ENCODE peak calls at places on chromosome 7, in four cellular contexts. M is GM12878, V is HepG2, B is K562. P is an unnamed sample.

GRCh38 chr7:150323682-150324365 is 479 bp upstream of the ACTR3C start:
- DNase-seq in M (no peak), V (no peak), B (peak), P (no peak)

GRCh38 chr7:53993205-53993604 is 549.0 kb upstream of the VSTM2A start:
- DNase-seq in M (no peak), V (no peak), B (no peak), P (no peak)

GRCh38 chr7:23531794-23532489 is at the start of gene TRA2A:
- DNase-seq in M (peak), V (peak), B (peak), P (peak)

GRCh38 chr7:113561446-113561845 is 357.4 kb downstream of the PPP1R3A start:
- DNase-seq in M (no peak), V (no peak), B (no peak), P (no peak)

GRCh38 chr7:82501256-82501815 is 57.8 kb upstream of the CACNA2D1 start:
- DNase-seq in M (no peak), V (no peak), B (no peak), P (no peak)

GRCh38 chr7:50791921-50792341 is 9.2 kb upstream of the GRB10 start:
- DNase-seq in M (no peak), V (peak), B (no peak), P (no peak)

GRCh38 chr7:13641699-13642098 is 347.8 kb downstream of the ETV1 start:
- DNase-seq in M (no peak), V (no peak), B (no peak), P (no peak)

GRCh38 chr7:133668296-133669060 is 415.6 kb downstream of the EXOC4 start:
- DNase-seq in M (no peak), V (no peak), B (no peak), P (no peak)

GRCh38 chr7:147607151-147607800 is 983.3 kb upstream of the C7orf33 start:
- DNase-seq in M (no peak), V (no peak), B (peak), P (no peak)

GRCh38 chr7:85186083-85186520 is 754 bp downstream of the SEMA3D start:
- DNase-seq in M (no peak), V (no peak), B (no peak), P (peak)

GRCh38 chr7:82677493-82677892 is 233.9 kb upstream of the CACNA2D1 start:
- DNase-seq in M (no peak), V (no peak), B (no peak), P (no peak)

GRCh38 chr7:143216151-143216550 is 5.7 kb upstream of the TAS2R40 start:
- DNase-seq in M (no peak), V (no peak), B (no peak), P (no peak)

GRCh38 chr7:151088856-151089699 is 2.8 kb downstream of the AGAP3 start:
- DNase-seq in M (no peak), V (peak), B (no peak), P (no peak)

GRCh38 chr7:132149801-132150310 is 426.4 kb downstream of the PLXNA4 start:
- DNase-seq in M (no peak), V (no peak), B (no peak), P (no peak)

GRCh38 chr7:47374538-47374937 is 207.4 kb downstream of the TNS3 start:
- DNase-seq in M (no peak), V (no peak), B (no peak), P (no peak)

GRCh38 chr7:86328801-86329433 is 314.8 kb upstream of the GRM3 start:
- DNase-seq in M (no peak), V (no peak), B (no peak), P (no peak)

GRCh38 chr7:96991850-96992623 is 13.3 kb upstream of the DLX6 start:
- DNase-seq in M (no peak), V (no peak), B (no peak), P (no peak)

GRCh38 chr7:96995406-96996110 is 9.8 kb upstream of the DLX6 start:
- DNase-seq in M (no peak), V (no peak), B (no peak), P (no peak)

GRCh38 chr7:96993980-96994379 is 11.4 kb upstream of the DLX6 start:
- DNase-seq in M (no peak), V (no peak), B (no peak), P (no peak)

GRCh38 chr7:96993453-96993865 is 11.9 kb upstream of the DLX6 start:
- DNase-seq in M (no peak), V (no peak), B (no peak), P (no peak)

DNA sequence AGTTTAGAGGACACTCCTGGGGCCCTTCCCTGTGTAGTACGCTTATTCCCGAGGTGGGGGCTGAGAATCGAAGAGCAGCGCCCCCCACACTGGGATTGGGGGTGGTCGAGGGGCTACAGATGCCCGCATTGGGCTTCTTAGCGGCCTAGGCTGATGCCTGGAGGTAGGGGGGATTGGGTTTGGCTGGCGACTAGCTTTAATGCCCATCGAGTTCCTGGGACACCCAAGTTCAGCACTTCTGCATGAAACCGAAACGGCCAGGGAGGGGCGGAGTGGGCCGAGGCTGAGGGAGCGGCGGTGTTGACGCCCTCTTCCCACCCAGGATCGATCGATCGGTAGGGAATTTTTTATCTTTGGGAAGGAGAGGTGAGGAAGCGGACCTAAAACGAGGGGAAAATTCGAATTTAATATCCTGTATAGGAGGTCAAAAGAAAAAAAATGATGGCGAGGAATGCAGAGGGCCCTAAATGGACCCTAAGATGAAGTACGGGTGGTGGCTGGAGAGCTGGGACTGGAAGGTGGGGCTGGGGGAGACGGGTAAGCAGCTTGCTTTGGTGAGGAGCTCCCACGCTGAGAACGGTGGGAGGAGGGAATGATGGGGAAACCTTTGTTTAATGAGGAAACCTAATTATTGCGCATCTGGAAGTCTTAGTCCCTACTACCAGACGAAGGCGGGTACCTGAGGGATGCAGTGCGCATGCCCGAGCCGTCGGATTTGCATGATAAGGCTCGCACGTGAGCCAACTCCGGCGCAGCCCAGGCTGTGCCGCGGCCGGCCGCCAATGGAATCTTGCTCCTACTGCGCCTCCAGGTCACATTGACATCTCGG is 12.5 kb upstream of the DLX6 start:
- DNase-seq in M (no peak), V (no peak), B (no peak), P (no peak)
- TF ChIP-seq BHLHE40 in M (no peak), V (no peak), B (peak), P (no peak)

GRCh38 chr7:45909576-45909975 is 11.5 kb downstream of the IGFBP3 start:
- DNase-seq in M (no peak), V (no peak), B (no peak), P (no peak)

GRCh38 chr7:45911311-45911710 is 9.8 kb downstream of the IGFBP3 start:
- DNase-seq in M (no peak), V (no peak), B (no peak), P (no peak)

GRCh38 chr7:45912972-45913371 is 8.1 kb downstream of the IGFBP3 start:
- DNase-seq in M (no peak), V (no peak), B (no peak), P (no peak)

GRCh38 chr7:45915606-45916005 is 5.5 kb downstream of the IGFBP3 start:
- DNase-seq in M (no peak), V (no peak), B (no peak), P (no peak)

GRCh38 chr7:45910855-45911254 is 10.2 kb downstream of the IGFBP3 start:
- DNase-seq in M (no peak), V (no peak), B (no peak), P (no peak)
- TF ChIP-seq FOXM1 in M (no peak), V (no peak), B (no peak), P (no peak)

GRCh38 chr7:31493714-31494181 is 20.1 kb upstream of the ITPRID1 start:
- DNase-seq in M (no peak), V (peak), B (no peak), P (no peak)
- TF ChIP-seq BHLHE40 in M (no peak), V (no peak), B (no peak), P (no peak)

DNA sequence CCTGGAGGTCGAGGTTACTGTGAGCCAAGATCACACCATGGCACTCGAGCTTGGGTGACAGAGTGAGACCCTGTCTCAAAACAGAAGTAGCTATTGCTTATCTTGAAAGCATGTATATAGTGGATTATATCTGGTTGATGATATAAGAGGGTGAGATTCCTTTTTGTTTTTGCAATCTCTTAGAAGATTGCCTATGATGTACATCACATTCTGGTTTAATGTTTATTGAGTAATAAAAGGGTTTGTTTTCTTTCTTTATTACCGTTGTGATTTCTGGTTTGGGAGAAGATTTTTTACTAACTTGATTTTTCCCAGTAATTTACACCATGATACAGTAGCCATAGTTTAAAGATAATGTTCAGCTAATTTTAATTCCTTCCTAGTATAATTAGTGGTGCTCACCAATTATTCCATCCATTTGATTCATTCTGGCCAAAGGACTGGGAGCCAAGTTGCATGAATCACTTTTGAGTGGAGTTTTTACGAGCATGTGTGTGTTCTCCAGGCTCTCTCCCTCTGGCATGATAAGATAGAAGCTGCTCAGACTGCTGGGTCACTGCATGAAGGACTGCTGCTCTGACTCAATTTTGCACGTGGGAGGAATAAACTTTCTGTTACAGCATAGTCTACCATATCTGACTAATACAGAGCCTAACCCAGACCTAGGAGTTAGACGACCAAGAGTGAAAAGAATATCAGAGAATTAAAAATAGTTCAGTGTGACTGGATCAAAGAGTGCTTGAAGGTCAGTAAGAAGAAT is 13.5 kb upstream of the TSPAN13 start:
- DNase-seq in M (no peak), V (no peak), B (peak), P (peak)
- TF ChIP-seq FOXM1 in M (no peak), V (no peak), B (no peak), P (no peak)

DNA sequence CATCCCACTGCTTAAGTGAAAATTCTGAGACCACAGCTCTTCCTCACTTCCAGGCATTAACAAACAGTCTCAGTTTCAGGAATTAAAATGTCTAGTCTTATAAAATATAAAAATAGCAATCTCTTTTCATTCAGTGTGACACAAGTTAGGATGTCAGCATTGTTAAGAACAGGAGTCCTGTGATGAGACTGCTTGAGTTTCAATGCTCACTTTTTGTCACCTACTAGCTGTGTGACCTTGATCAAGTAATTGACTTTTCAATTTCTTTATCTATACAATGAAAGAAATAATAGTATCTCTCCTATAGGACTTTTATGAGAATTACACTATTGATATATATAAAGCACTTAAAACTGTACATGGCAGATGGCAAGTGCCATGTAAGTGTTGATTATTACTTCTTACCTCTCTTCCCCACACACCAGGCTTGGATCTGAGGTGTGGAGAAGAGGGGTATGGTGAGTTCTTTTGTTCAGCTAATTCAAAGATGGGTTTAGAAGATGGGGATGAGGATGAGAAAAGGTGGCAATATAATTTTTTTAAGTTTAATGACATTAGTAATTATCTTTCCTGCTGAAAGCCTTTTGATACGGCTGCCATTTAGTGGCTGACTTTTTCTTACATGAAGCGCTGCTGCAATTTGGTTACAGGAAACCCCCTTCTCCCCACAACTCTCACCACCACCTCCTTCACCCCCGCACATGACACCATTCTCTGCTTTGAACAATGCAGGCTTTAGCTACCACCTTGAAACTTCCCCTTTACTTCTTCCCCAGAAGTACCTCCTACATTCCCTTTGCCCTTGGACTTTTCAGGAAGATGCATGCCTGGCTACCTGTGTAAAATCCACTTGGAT is 20.8 kb upstream of the HYAL4 start:
- DNase-seq in M (peak), V (no peak), B (no peak), P (no peak)
- TF ChIP-seq BHLHE40 in M (peak), V (no peak), B (no peak), P (no peak)

GRCh38 chr7:144720139-144720538 is 115.7 kb downstream of the TPK1 start:
- DNase-seq in M (no peak), V (no peak), B (no peak), P (no peak)
- TF ChIP-seq FOXM1 in M (no peak), V (no peak), B (no peak), P (no peak)

GRCh38 chr7:158803226-158803944 is 25.9 kb downstream of the ESYT2 start:
- DNase-seq in M (no peak), V (no peak), B (no peak), P (no peak)

GRCh38 chr7:158805937-158806336 is 23.4 kb downstream of the ESYT2 start:
- DNase-seq in M (no peak), V (no peak), B (no peak), P (no peak)

GRCh38 chr7:158805414-158805813 is 23.9 kb downstream of the ESYT2 start:
- DNase-seq in M (no peak), V (no peak), B (no peak), P (no peak)

GRCh38 chr7:158804335-158804734 is 25.0 kb downstream of the ESYT2 start:
- DNase-seq in M (no peak), V (no peak), B (no peak), P (no peak)

DNA sequence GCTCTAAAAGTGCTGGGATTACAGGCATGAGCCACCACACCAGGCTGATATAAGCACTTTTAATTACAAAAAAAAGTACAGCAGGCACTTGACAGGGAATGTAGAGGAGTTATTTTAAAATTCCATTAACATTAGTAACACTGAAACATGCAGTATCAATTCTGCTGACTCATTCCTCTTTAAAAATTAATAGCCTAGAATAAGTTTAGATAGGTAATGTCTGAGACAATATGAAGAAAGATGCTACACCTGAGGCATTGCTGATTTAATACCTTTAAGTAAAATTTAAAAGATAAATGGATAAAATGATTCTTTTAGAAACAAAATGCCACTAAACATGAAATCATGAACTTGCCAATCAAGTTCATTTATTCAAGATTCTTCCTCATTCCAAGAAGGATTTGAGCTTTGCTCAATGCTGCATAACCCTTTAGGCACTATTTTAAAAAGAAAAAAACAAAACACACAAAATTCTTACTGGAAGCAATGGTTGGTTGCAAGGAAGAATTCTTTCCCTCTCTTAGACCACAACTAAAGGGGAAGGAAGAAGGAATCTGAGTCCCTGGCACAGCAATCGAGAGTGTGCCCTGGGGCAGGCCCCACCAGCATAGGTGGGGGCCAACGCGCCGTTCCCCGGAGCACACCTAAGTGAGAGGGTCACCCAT is 26.6 kb downstream of the ESYT2 start:
- DNase-seq in M (no peak), V (no peak), B (no peak), P (no peak)
- TF ChIP-seq BHLHE40 in M (no peak), V (no peak), B (no peak), P (no peak)

DNA sequence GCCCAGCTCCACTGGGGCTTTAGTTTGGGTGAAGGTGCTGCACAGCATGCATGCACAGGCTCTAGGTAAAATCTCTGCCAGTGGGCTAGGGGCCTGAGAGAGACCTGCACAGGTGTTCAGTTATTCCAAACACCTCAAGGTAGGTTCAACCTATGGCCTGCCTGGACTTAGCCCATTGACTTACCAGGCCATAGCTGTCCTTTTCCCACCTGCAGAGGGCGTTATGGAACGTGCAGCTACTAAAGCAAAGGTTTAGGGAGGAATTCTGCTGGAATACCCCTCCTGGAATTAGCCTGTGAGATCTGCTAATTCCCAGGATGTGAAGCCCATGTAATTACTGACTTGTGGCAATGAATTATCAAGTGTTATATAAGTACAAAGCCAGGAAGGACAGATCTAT is 3.6 kb downstream of the VWC2 start:
- DNase-seq in M (no peak), V (peak), B (no peak), P (no peak)
- TF ChIP-seq FOXM1 in M (no peak), V (no peak), B (no peak), P (no peak)

GRCh38 chr7:94382746-94383145 is 11.9 kb upstream of the COL1A2 start:
- DNase-seq in M (no peak), V (no peak), B (no peak), P (no peak)
- TF ChIP-seq BHLHE40 in M (no peak), V (no peak), B (no peak), P (no peak)

DNA sequence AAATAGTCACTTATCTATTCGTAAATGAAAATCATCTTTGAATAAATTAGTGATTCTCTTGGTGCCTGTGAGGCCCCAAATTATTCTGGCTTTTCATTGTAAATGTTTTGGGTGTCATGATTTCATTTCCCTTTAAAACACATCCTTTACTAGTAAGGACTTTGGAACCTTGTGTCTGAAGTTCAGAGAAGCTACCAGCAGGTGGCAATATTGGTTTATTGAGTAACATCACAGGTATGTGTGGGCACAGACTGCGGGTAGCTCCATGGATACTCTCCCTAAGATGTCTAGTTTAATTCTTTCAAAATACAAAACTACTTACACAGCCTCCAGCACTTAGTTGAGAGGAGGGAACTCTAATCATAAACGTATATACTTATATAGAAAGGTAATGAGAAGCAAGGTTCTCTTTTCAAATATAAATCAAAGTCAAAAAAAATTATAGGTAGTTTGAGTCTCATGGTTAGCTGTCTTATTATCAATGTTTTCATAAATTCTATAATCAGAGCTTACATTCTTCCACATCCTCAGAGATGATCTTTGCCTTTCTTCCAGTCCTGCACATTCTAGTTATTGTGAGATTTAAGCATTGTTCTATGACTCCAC is 449.6 kb downstream of the GRM8 start:
- DNase-seq in M (peak), V (peak), B (peak), P (peak)
- TF ChIP-seq FOXM1 in M (no peak), V (no peak), B (no peak), P (no peak)